ENCODE peak calls at places on chromosomes 13 and 19, in six cellular contexts. Y, T, F, V, E and K are unnamed samples.

GRCh38 chr19:54209058-54209747 is 8.5 kb downstream of the RPS9 start:
- DNase-seq in Y (peak; percentile 86), T (no peak), F (no peak), V (no peak), E (no peak), K (no peak)

GRCh38 chr13:48773531-48774275 is 120.0 kb downstream of the CYSLTR2 start:
- DNase-seq in Y (no peak), T (no peak), F (no peak), V (peak; percentile 47), E (no peak), K (no peak)

GRCh38 chr19:55442372-55443044 is 592 bp downstream of the SHISA7 start:
- DNase-seq in Y (peak; percentile 79), T (no peak), F (no peak), V (no peak), E (no peak), K (no peak)

GRCh38 chr19:13366529-13367143 is 139.6 kb downstream of the CACNA1A start:
- DNase-seq in Y (peak; percentile 68), T (peak; percentile 28), F (peak; percentile 30), V (peak; percentile 31), E (peak; percentile 51), K (no peak)

GRCh38 chr13:34030782-34031181 is 212.8 kb downstream of the RFC3 start:
- DNase-seq in Y (no peak), T (no peak), F (no peak), V (no peak), E (no peak), K (no peak)

GRCh38 chr19:12035220-12036172 is at the start of gene ZNF433:
- DNase-seq in Y (peak; percentile 99), T (peak; percentile 76), F (peak; percentile 86), V (peak; percentile 82), E (no peak), K (peak; percentile 99)

GRCh38 chr19:1189419-1189818 is 15.4 kb upstream of the SBNO2 start:
- DNase-seq in Y (peak; percentile 79), T (no peak), F (no peak), V (no peak), E (peak; percentile 75), K (no peak)

GRCh38 chr19:45446295-45446694 is 21.5 kb upstream of the FOSB start:
- DNase-seq in Y (no peak), T (peak; percentile 47), F (no peak), V (peak; percentile 60), E (no peak), K (no peak)

GRCh38 chr19:21098291-21098690 is 16.3 kb downstream of the ZNF714 start:
- DNase-seq in Y (no peak), T (no peak), F (no peak), V (no peak), E (no peak), K (no peak)

GRCh38 chr19:55591555-55591954 is 7.8 kb downstream of the FIZ1 start:
- DNase-seq in Y (peak; percentile 74), T (no peak), F (no peak), V (no peak), E (no peak), K (no peak)

GRCh38 chr19:30135358-30135757 is 193.3 kb downstream of the URI1 start:
- DNase-seq in Y (no peak), T (no peak), F (no peak), V (no peak), E (no peak), K (no peak)

GRCh38 chr13:93867481-93867880 is 612.0 kb downstream of the DCT start:
- DNase-seq in Y (no peak), T (no peak), F (no peak), V (peak; percentile 76), E (no peak), K (no peak)

GRCh38 chr13:20460744-20461143 is 64.9 kb downstream of the CRYL1 start:
- DNase-seq in Y (no peak), T (no peak), F (no peak), V (no peak), E (no peak), K (no peak)

GRCh38 chr13:38951525-38952313 is 38.9 kb downstream of the STOML3 start:
- DNase-seq in Y (no peak), T (peak; percentile 78), F (no peak), V (no peak), E (no peak), K (peak; percentile 73)

GRCh38 chr19:11452814-11453335 is 17.4 kb downstream of the PRKCSH start:
- DNase-seq in Y (peak; percentile 46), T (no peak), F (no peak), V (no peak), E (no peak), K (no peak)

GRCh38 chr19:932647-933552 is 7.1 kb downstream of the ARID3A start:
- DNase-seq in Y (peak; percentile 58), T (no peak), F (no peak), V (peak; percentile 94), E (no peak), K (peak; percentile 61)

GRCh38 chr19:49786432-49786831 is 19.6 kb downstream of the AP2A1 start:
- DNase-seq in Y (no peak), T (no peak), F (no peak), V (peak; percentile 58), E (no peak), K (no peak)

GRCh38 chr13:34421849-34422475 is 520.1 kb upstream of the NBEA start:
- DNase-seq in Y (no peak), T (no peak), F (no peak), V (no peak), E (no peak), K (no peak)

GRCh38 chr13:44726777-44727176 is 150.6 kb upstream of the TSC22D1 start:
- DNase-seq in Y (no peak), T (no peak), F (no peak), V (no peak), E (no peak), K (peak; percentile 42)
- H3K27ac ChIP-seq in Y (no peak overlapping the region), T (no peak overlapping the region), F (no peak overlapping the region), V (peak overlapping the region; percentile 64), E (no peak overlapping the region), K (no peak overlapping the region)

DNA sequence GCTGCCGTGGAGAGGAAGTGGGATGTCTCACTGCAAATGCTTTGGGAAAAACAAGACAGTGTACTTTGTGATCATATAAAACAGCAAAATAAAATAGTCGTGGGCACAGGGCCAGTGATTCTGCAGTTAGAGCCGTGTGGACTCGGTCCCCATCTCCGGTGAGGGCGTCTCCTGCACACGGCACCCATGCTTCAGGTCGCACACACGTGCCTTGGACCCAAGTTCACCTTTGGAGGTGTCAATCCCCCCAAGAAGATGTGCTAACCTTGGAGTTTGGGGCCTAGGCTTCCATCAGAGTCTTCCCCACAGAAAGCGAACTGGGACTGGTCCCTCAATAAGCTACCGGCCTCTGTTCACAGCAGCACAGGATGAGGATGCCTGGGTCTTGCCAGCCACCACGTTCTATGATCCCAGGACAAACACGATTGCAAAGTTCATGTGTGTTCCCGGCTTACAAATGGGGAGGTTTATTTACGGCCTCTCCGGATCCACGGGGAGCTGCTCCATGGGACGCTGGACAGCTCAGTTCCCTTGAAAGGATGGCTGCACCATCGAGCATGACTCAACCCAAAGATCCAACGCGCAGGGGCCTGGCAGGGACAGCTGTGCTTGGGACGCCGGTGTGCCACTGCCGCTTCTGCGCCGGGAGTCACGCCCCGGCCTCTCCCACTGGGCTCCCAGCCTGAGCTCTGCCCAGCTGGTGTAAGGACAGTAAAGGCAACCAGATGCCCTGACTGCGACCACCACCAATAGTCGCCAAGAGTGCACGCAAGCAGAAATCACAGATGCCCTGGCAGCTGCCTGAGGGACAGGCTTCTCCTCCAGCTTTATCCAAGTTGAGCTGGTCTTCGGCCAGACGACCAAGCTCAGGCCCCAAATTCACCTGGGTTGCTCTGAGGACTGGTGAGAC is 8.6 kb downstream of the GAS6 start:
- DNase-seq in Y (peak; percentile 24), T (no peak), F (no peak), V (no peak), E (no peak), K (peak; percentile 74)
- H3K9ac ChIP-seq in Y (no peak overlapping the region), T (no peak overlapping the region), F (no peak overlapping the region), V (peak overlapping the region; percentile 24), E (no peak overlapping the region), K (peak overlapping the region; percentile 72)

DNA sequence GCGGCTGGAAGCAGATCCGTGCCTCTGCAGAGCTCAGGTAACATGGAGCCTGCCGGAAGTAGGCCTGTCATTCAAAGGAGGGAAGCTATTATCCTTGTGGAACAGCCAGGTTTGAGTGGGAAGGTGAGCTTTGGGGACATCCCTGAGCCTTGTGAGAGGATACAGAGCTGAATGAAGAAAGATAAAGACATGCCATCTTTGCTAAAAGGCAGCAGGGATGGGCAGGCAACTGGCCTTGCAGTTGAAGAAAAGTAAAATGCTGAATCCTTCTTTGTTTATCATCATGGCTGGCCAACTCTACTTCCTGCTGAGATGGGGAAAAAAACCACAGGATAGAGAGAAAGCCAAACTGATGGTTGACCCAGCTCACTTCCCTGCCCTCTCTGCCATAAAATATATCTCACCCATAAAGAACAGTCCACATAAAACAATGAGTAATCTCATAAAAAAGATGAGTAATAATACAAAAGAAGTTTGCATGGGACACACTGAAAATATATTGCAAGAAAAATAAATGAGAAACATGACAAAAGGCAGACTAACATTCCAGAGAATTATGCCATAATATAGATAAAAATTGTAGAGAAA is 226.3 kb downstream of the DLEU7 start:
- DNase-seq in Y (no peak), T (peak; percentile 92), F (no peak), V (peak; percentile 63), E (peak; percentile 29), K (peak; percentile 22)
- H3K27ac ChIP-seq in Y (no peak overlapping the region), T (peak overlapping the region; percentile 51), F (no peak overlapping the region), V (no peak overlapping the region), E (peak overlapping the region; percentile 28), K (peak overlapping the region; percentile 25)

DNA sequence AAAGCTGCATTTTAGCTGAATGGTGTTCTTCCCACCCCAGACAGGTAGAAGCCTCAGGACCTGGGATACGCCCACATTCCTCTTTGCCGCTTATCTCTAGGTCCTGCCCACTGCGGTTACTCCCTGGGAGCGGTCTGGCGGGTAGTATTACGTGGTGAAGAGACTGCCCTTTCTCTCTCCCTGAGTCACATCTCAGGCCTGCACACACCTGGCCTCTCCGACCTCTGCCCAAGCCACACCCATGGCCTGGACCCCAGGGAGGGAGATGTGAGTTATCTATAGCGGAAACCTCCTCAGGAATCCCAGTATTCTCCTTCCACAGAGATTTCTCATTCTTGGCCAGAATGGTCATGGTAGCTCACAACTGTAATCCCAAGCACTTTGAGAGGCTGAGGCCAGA is 17.3 kb downstream of the RHPN2 start:
- DNase-seq in Y (peak; percentile 93), T (no peak), F (no peak), V (no peak), E (peak; percentile 96), K (peak; percentile 92)
- H3K9ac ChIP-seq in Y (no peak overlapping the region), T (no peak overlapping the region), F (no peak overlapping the region), V (no peak overlapping the region), E (peak overlapping the region; percentile 60), K (no peak overlapping the region)

GRCh38 chr13:75803982-75804381 is 167.9 kb downstream of the LMO7 start:
- DNase-seq in Y (no peak), T (no peak), F (no peak), V (no peak), E (no peak), K (no peak)
- H3K27ac ChIP-seq in Y (no peak overlapping the region), T (no peak overlapping the region), F (no peak overlapping the region), V (no peak overlapping the region), E (no peak overlapping the region), K (no peak overlapping the region)